ENCODE peak calls at places on chromosomes 11 and 22, in five cellular contexts. One of them, this sample, is unnamed.

GRCh38 chr22:47144076-47144765 is 381.8 kb downstream of the TBC1D22A start:
- DNase-seq in spleen: no peak
- DNase-seq in lower lobe of right lung: no peak
- DNase-seq in activated B cell treated with CpG ODN at 0.5 μM for 24 hours: no peak
- DNase-seq in fibroblast of lung: no peak
- DNase-seq in this sample: no peak

GRCh38 chr11:69910519-69911309 is 91.5 kb upstream of the FGF3 start:
- DNase-seq in spleen: peak
- DNase-seq in fibroblast of lung: no peak
- DNase-seq in lower lobe of right lung: peak
- DNase-seq in activated B cell treated with CpG ODN at 0.5 μM for 24 hours: no peak
- DNase-seq in this sample: peak

GRCh38 chr11:118610773-118611432 is 3.5 kb downstream of the PHLDB1 start:
- DNase-seq in lower lobe of right lung: peak
- DNase-seq in fibroblast of lung: peak
- DNase-seq in spleen: peak
- DNase-seq in activated B cell treated with CpG ODN at 0.5 μM for 24 hours: peak
- DNase-seq in this sample: no peak

GRCh38 chr22:21942407-21942895 is 10.2 kb downstream of the PPM1F start:
- DNase-seq in spleen: peak
- DNase-seq in lower lobe of right lung: peak
- DNase-seq in activated B cell treated with CpG ODN at 0.5 μM for 24 hours: no peak
- DNase-seq in fibroblast of lung: peak
- DNase-seq in this sample: peak

GRCh38 chr22:29762263-29762662 is 4.5 kb downstream of the ZMAT5 start:
- DNase-seq in activated B cell treated with CpG ODN at 0.5 μM for 24 hours: no peak
- DNase-seq in lower lobe of right lung: no peak
- DNase-seq in fibroblast of lung: no peak
- DNase-seq in spleen: no peak
- DNase-seq in this sample: no peak

GRCh38 chr22:50326959-50327710 is at the start of gene DENND6B:
- DNase-seq in fibroblast of lung: peak
- DNase-seq in lower lobe of right lung: peak
- DNase-seq in activated B cell treated with CpG ODN at 0.5 μM for 24 hours: peak
- DNase-seq in spleen: peak
- DNase-seq in this sample: peak

GRCh38 chr11:36131719-36132349 is 157.4 kb downstream of the COMMD9 start:
- DNase-seq in lower lobe of right lung: no peak
- DNase-seq in fibroblast of lung: no peak
- DNase-seq in activated B cell treated with CpG ODN at 0.5 μM for 24 hours: no peak
- DNase-seq in spleen: no peak
- DNase-seq in this sample: no peak

GRCh38 chr11:69899957-69900821 is 81.0 kb upstream of the FGF3 start:
- DNase-seq in fibroblast of lung: peak
- DNase-seq in activated B cell treated with CpG ODN at 0.5 μM for 24 hours: no peak
- DNase-seq in lower lobe of right lung: no peak
- DNase-seq in spleen: peak
- DNase-seq in this sample: no peak

GRCh38 chr11:80024119-80024518 is 583.3 kb upstream of the TENM4 start:
- DNase-seq in spleen: no peak
- DNase-seq in fibroblast of lung: no peak
- DNase-seq in lower lobe of right lung: no peak
- DNase-seq in activated B cell treated with CpG ODN at 0.5 μM for 24 hours: no peak
- DNase-seq in this sample: no peak

GRCh38 chr11:20226936-20227335 is 66.7 kb upstream of the DBX1 start:
- DNase-seq in activated B cell treated with CpG ODN at 0.5 μM for 24 hours: no peak
- DNase-seq in fibroblast of lung: no peak
- DNase-seq in lower lobe of right lung: no peak
- DNase-seq in spleen: no peak
- DNase-seq in this sample: no peak

GRCh38 chr11:57604289-57605010 is 7.0 kb downstream of the SERPING1 start:
- DNase-seq in lower lobe of right lung: no peak
- DNase-seq in spleen: peak
- DNase-seq in activated B cell treated with CpG ODN at 0.5 μM for 24 hours: no peak
- DNase-seq in fibroblast of lung: no peak
- DNase-seq in this sample: no peak

GRCh38 chr11:15770798-15771414 is 585.4 kb downstream of the SOX6 start:
- DNase-seq in spleen: no peak
- DNase-seq in fibroblast of lung: peak
- DNase-seq in lower lobe of right lung: peak
- DNase-seq in activated B cell treated with CpG ODN at 0.5 μM for 24 hours: no peak
- DNase-seq in this sample: no peak

GRCh38 chr22:49142281-49142680 is 685.4 kb downstream of the BRD1 start:
- DNase-seq in activated B cell treated with CpG ODN at 0.5 μM for 24 hours: no peak
- DNase-seq in spleen: peak
- DNase-seq in lower lobe of right lung: no peak
- DNase-seq in fibroblast of lung: no peak
- DNase-seq in this sample: no peak

GRCh38 chr11:95279921-95280861 is 49.2 kb upstream of the SESN3 start:
- DNase-seq in spleen: no peak
- DNase-seq in fibroblast of lung: peak
- DNase-seq in activated B cell treated with CpG ODN at 0.5 μM for 24 hours: peak
- DNase-seq in lower lobe of right lung: no peak
- DNase-seq in this sample: no peak

GRCh38 chr22:50687829-50688228 is 15.2 kb downstream of the SHANK3 start:
- DNase-seq in fibroblast of lung: no peak
- DNase-seq in spleen: peak
- DNase-seq in activated B cell treated with CpG ODN at 0.5 μM for 24 hours: no peak
- DNase-seq in lower lobe of right lung: no peak
- DNase-seq in this sample: peak

GRCh38 chr11:78149646-78150045 is 10.2 kb upstream of the ALG8 start:
- DNase-seq in spleen: no peak
- DNase-seq in lower lobe of right lung: no peak
- DNase-seq in activated B cell treated with CpG ODN at 0.5 μM for 24 hours: no peak
- DNase-seq in fibroblast of lung: peak
- DNase-seq in this sample: no peak

GRCh38 chr11:128095459-128096096 is 491.8 kb downstream of the ETS1 start:
- DNase-seq in activated B cell treated with CpG ODN at 0.5 μM for 24 hours: no peak
- DNase-seq in fibroblast of lung: peak
- DNase-seq in lower lobe of right lung: no peak
- DNase-seq in spleen: no peak
- DNase-seq in this sample: no peak
- TF ChIP-seq CTCF in activated B cell treated with CpG ODN at 0.5 μM for 24 hours: no peak
- TF ChIP-seq CTCF in fibroblast of lung: no peak
- TF ChIP-seq CTCF in lower lobe of right lung: no peak
- TF ChIP-seq CTCF in spleen: no peak
- TF ChIP-seq CTCF in this sample: no peak

DNA sequence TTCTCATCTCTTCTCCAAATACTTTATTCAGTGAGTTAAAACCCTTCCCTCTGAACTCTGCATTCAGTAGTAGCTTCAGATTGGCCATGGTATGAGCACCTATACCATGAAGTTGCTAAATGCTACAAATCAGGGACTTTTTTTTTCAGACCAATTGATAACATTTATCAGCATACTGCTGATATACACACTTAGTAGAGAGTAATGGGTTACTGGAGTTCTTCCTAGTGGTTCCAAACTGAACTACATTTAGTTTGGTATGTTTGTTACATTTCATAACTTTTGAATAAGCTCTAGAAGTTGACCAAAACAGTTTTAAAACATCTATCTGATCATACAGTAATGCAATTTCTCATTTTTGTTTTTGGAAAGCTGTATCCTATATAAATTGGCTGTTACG is 104.7 kb downstream of the DCDC1 start:
- DNase-seq in spleen: no peak
- DNase-seq in fibroblast of lung: no peak
- DNase-seq in lower lobe of right lung: no peak
- DNase-seq in activated B cell treated with CpG ODN at 0.5 μM for 24 hours: no peak
- DNase-seq in this sample: no peak
- TF ChIP-seq CTCF in spleen: no peak
- TF ChIP-seq CTCF in fibroblast of lung: no peak
- TF ChIP-seq CTCF in lower lobe of right lung: no peak
- TF ChIP-seq CTCF in activated B cell treated with CpG ODN at 0.5 μM for 24 hours: no peak
- TF ChIP-seq CTCF in this sample: no peak

DNA sequence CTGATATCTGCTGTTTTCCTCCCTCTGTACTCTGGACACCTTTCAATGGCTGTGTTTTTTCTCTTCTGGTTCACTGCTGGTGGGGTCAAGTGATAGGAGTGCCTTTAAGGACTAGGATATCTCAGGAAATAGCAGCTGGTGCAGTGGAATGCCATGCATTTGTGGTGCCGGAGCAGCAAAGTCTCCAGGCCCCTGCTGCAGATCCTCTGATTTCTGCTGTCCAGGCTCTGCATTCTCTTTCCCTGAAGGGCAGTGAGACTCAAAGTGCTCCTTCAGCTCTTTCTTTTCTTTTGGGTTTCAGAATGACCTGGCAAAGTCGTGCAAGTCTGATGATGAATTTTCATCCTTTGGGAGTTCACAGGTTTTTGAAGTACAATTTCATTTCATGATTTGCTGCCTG is 774.3 kb downstream of the FAM181B start:
- DNase-seq in spleen: no peak
- DNase-seq in lower lobe of right lung: no peak
- DNase-seq in fibroblast of lung: no peak
- DNase-seq in activated B cell treated with CpG ODN at 0.5 μM for 24 hours: no peak
- DNase-seq in this sample: no peak
- TF ChIP-seq CTCF in spleen: no peak
- TF ChIP-seq CTCF in lower lobe of right lung: no peak
- TF ChIP-seq CTCF in fibroblast of lung: no peak
- TF ChIP-seq CTCF in activated B cell treated with CpG ODN at 0.5 μM for 24 hours: no peak
- TF ChIP-seq CTCF in this sample: no peak

GRCh38 chr22:32775957-32776356 is 25.5 kb upstream of the TIMP3 start:
- DNase-seq in spleen: no peak
- DNase-seq in lower lobe of right lung: no peak
- DNase-seq in activated B cell treated with CpG ODN at 0.5 μM for 24 hours: no peak
- DNase-seq in fibroblast of lung: no peak
- DNase-seq in this sample: no peak
- TF ChIP-seq CTCF in spleen: no peak
- TF ChIP-seq CTCF in lower lobe of right lung: peak
- TF ChIP-seq CTCF in activated B cell treated with CpG ODN at 0.5 μM for 24 hours: no peak
- TF ChIP-seq CTCF in fibroblast of lung: peak
- TF ChIP-seq CTCF in this sample: no peak

DNA sequence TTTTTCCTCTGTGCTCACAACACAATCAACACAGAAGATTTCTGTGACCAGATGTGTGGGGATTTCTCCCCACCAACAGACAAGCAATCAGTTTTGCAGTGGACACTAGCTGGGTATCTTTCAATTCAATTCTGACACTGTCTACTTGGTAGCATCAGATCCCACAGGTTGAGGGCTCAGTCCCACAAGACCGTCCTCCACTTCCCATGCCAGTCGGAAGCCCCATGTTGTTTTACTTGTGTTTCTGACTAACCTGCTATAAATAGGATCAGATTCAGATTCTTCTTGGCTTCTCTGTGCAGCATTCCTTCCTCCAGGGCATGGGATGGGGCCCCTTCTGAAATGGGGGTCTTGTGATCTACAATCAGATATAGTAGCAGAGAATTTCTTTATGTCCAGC is 19.6 kb downstream of the ACER3 start:
- DNase-seq in spleen: no peak
- DNase-seq in lower lobe of right lung: no peak
- DNase-seq in fibroblast of lung: no peak
- DNase-seq in activated B cell treated with CpG ODN at 0.5 μM for 24 hours: no peak
- DNase-seq in this sample: no peak
- TF ChIP-seq CTCF in spleen: no peak
- TF ChIP-seq CTCF in lower lobe of right lung: no peak
- TF ChIP-seq CTCF in fibroblast of lung: no peak
- TF ChIP-seq CTCF in activated B cell treated with CpG ODN at 0.5 μM for 24 hours: no peak
- TF ChIP-seq CTCF in this sample: no peak

This sample was measured in CD14-positive monocyte.